ENCODE peak calls at places on chromosomes 4 and X, in seven cellular contexts. S is fibroblast of lung; P is naive thymus-derived CD4-positive, alpha-beta T cell; Z is heart left ventricle; K is mesendoderm; Y is psoas muscle; X is body of pancreas. O is an unnamed sample.

GRCh38 chr4:152528060-152528459 is 7.8 kb downstream of the FBXW7 start:
- DNase-seq in S (no peak), P (no peak), Z (no peak), K (no peak), Y (no peak), X (no peak), O (no peak)

GRCh38 chr4:147831452-147832192 is 99.7 kb downstream of the ARHGAP10 start:
- DNase-seq in S (peak; percentile 78), P (no peak), Z (peak; percentile 43), K (peak; percentile 67), Y (no peak), X (no peak), O (peak; percentile 25)

GRCh38 chr4:162683659-162684370 is 482.9 kb downstream of the NAF1 start:
- DNase-seq in S (no peak), P (no peak), Z (no peak), K (no peak), Y (no peak), X (no peak), O (no peak)

GRCh38 chr4:74624351-74625151 is 169.8 kb downstream of the BTC start:
- DNase-seq in S (peak; percentile 98), P (peak; percentile 36), Z (no peak), K (peak; percentile 18), Y (no peak), X (no peak), O (peak; percentile 16)

GRCh38 chr4:42104521-42104920 is 47.9 kb downstream of the BEND4 start:
- DNase-seq in S (peak; percentile 51), P (no peak), Z (no peak), K (peak; percentile 28), Y (no peak), X (no peak), O (peak; percentile 43)

GRCh38 chr4:11623726-11624037 is 195.0 kb upstream of the HS3ST1 start:
- DNase-seq in S (peak; percentile 37), P (no peak), Z (peak; percentile 35), K (peak; percentile 65), Y (no peak), X (peak; percentile 15), O (no peak)

GRCh38 chrX:130136497-130136896 is 26.2 kb upstream of the ELF4 start:
- DNase-seq in S (no peak), P (no peak), Z (no peak), K (no peak), Y (no peak), X (no peak), O (no peak)

GRCh38 chr4:62275470-62275869 is 1075.3 kb downstream of the ADGRL3 start:
- DNase-seq in S (no peak), P (no peak), Z (no peak), K (no peak), Y (no peak), X (no peak), O (no peak)

GRCh38 chr4:22986881-22987280 is 294.1 kb downstream of the GBA3 start:
- DNase-seq in S (no peak), P (no peak), Z (no peak), K (no peak), Y (no peak), X (no peak), O (no peak)

GRCh38 chrX:115948018-115948923 is 222.3 kb upstream of the AGTR2 start:
- DNase-seq in S (no peak), P (peak; percentile 27), Z (no peak), K (no peak), Y (no peak), X (no peak), O (no peak)

GRCh38 chr4:80343887-80344286 is 8.4 kb downstream of the CFAP299 start:
- DNase-seq in S (no peak), P (peak; percentile 65), Z (no peak), K (no peak), Y (no peak), X (no peak), O (no peak)

GRCh38 chr4:58274553-58274952 is 1164.4 kb upstream of the IGFBP7 start:
- DNase-seq in S (no peak), P (no peak), Z (no peak), K (no peak), Y (no peak), X (no peak), O (peak; percentile 4)

GRCh38 chrX:71636438-71637252 is 18.3 kb upstream of the CXCR3 start:
- DNase-seq in S (no peak), P (no peak), Z (no peak), K (no peak), Y (no peak), X (no peak), O (no peak)

GRCh38 chr4:183181081-183181480 is 82.0 kb downstream of the WWC2 start:
- DNase-seq in S (no peak), P (no peak), Z (no peak), K (no peak), Y (no peak), X (no peak), O (no peak)

GRCh38 chr4:64784125-64784524 is 374.9 kb upstream of the TECRL start:
- DNase-seq in S (no peak), P (no peak), Z (no peak), K (peak; percentile 41), Y (no peak), X (no peak), O (no peak)

GRCh38 chr4:128481752-128482480 is 194.3 kb upstream of the PGRMC2 start:
- DNase-seq in S (no peak), P (no peak), Z (no peak), K (no peak), Y (no peak), X (no peak), O (no peak)

GRCh38 chr4:7765676-7766075 is 174.0 kb downstream of the AFAP1 start:
- DNase-seq in S (no peak), P (no peak), Z (no peak), K (no peak), Y (no peak), X (no peak), O (no peak)

GRCh38 chrX:132953358-132953757 is 5.1 kb downstream of the HS6ST2 start:
- DNase-seq in S (no peak), P (no peak), Z (no peak), K (no peak), Y (no peak), X (no peak), O (no peak)

GRCh38 chr4:174855043-174855442 is 26.0 kb upstream of the GLRA3 start:
- DNase-seq in S (no peak), P (no peak), Z (no peak), K (no peak), Y (no peak), X (no peak), O (no peak)

GRCh38 chrX:53195401-53195800 is 29.6 kb downstream of the KDM5C start:
- DNase-seq in S (no peak), P (no peak), Z (no peak), K (no peak), Y (no peak), X (no peak), O (no peak)

GRCh38 chrX:40049084-40049641 is 48.6 kb downstream of the BCOR start:
- DNase-seq in S (no peak), P (no peak), Z (no peak), K (no peak), Y (no peak), X (no peak), O (no peak)

GRCh38 chrX:154123241-154124219 is 20.5 kb upstream of the OPN1LW start:
- DNase-seq in S (no peak), P (peak; percentile 48), Z (peak; percentile 36), K (peak; percentile 81), Y (no peak), X (no peak), O (no peak)

GRCh38 chr4:2805712-2806391 is 13.0 kb downstream of the SH3BP2 start:
- DNase-seq in S (no peak), P (no peak), Z (peak; percentile 86), K (no peak), Y (peak; percentile 57), X (peak; percentile 77), O (no peak)

GRCh38 chrX:26788402-26788998 is 572.5 kb downstream of the MAGEB5 start:
- DNase-seq in S (peak; percentile 31), P (no peak), Z (no peak), K (no peak), Y (no peak), X (no peak), O (peak; percentile 42)

GRCh38 chr4:83112239-83112638 is 2.3 kb downstream of the PLAC8 start:
- DNase-seq in S (no peak), P (peak; percentile 58), Z (no peak), K (no peak), Y (no peak), X (no peak), O (no peak)

GRCh38 chrX:1492421-1493012 is 39.8 kb upstream of the ASMTL start:
- DNase-seq in S (no peak), P (peak; percentile 20), Z (no peak), K (no peak), Y (no peak), X (no peak), O (no peak)

GRCh38 chr4:150583287-150584197 is 1.6 kb downstream of the MAB21L2 start:
- DNase-seq in S (peak; percentile 61), P (no peak), Z (peak; percentile 53), K (peak; percentile 80), Y (peak; percentile 13), X (no peak), O (no peak)
- H3K27ac ChIP-seq in S (no peak overlapping the region), P (no peak overlapping the region), Z (no peak overlapping the region), K (no peak overlapping the region), Y (no peak overlapping the region), X (no peak overlapping the region), O (no peak overlapping the region)

GRCh38 chr4:25875281-25875745 is 12.5 kb upstream of the SEL1L3 start:
- DNase-seq in S (no peak), P (no peak), Z (no peak), K (no peak), Y (no peak), X (no peak), O (no peak)
- H3K4me1 ChIP-seq in S (no peaks in the 10 kb centered on the region), P (no peaks in the 10 kb centered on the region), Z (no peaks in the 10 kb centered on the region), K (no peaks in the 10 kb centered on the region), Y (no peaks in the 10 kb centered on the region), X (peaks cover 14% of the 10 kb centered on the region), O (no peaks in the 10 kb centered on the region)

DNA sequence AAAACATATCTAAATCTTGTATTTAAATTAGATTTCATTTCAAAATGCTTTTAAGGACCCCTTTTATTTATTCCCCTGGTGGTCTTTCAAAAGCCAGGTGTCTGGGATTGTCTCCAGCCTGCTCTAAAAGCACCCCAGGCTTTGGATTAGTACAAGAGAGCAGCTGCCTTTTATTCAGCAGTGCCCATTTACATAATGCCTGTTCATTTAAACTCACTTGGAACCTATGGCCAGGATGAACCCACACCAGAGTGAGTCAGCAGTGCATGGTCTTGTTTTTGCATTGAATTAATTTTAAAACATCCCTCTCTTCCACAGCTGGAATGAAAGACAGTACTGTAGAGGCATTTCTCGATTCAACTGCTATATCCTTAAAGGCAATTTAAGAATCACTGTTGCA is 64.1 kb upstream of the TENM3 start:
- DNase-seq in S (peak; percentile 55), P (no peak), Z (no peak), K (peak; percentile 67), Y (no peak), X (no peak), O (peak; percentile 80)
- H3K27me3 ChIP-seq in S (no peaks in the 10 kb centered on the region), P (no peaks in the 10 kb centered on the region), Z (no peaks in the 10 kb centered on the region), K (no peaks in the 10 kb centered on the region), Y (no peaks in the 10 kb centered on the region), X (no peaks in the 10 kb centered on the region), O (no peaks in the 10 kb centered on the region)

GRCh38 chr4:26812049-26812729 is 48.5 kb upstream of the STIM2 start:
- DNase-seq in S (no peak), P (no peak), Z (peak; percentile 36), K (no peak), Y (no peak), X (no peak), O (no peak)
- H3K27ac ChIP-seq in S (no peak overlapping the region), P (no peak overlapping the region), Z (peak overlapping the region; percentile 67), K (no peak overlapping the region), Y (no peak overlapping the region), X (no peak overlapping the region), O (no peak overlapping the region)

O was measured in SJCRH30.